ENCODE peak calls at places on chromosome 6, in six cellular contexts. F is breast epithelium; W is CD8-positive, alpha-beta memory T cell; M is IMR-90; C is iPS DF 6.9; Y is GM12878. S is an unnamed sample.

GRCh38 chr6:145278163-145278807 is 457.0 kb downstream of the EPM2A start:
- DNase-seq in F (no peak), W (no peak), M (peak; percentile 68), C (no peak), Y (no peak), S (no peak)

GRCh38 chr6:7139835-7140470 is 32.2 kb downstream of the RREB1 start:
- DNase-seq in F (no peak), W (no peak), M (no peak), C (no peak), Y (no peak), S (no peak)

GRCh38 chr6:125922322-125922860 is 34.2 kb upstream of the HINT3 start:
- DNase-seq in F (no peak), W (no peak), M (no peak), C (no peak), Y (no peak), S (peak; percentile 48)

GRCh38 chr6:53828971-53829697 is 34.3 kb downstream of the LRRC1 start:
- DNase-seq in F (no peak), W (no peak), M (no peak), C (no peak), Y (no peak), S (no peak)

GRCh38 chr6:37643851-37644672 is 53.6 kb downstream of the MDGA1 start:
- DNase-seq in F (no peak), W (no peak), M (peak; percentile 10), C (no peak), Y (no peak), S (no peak)

GRCh38 chr6:36373368-36374009 is 14.0 kb downstream of the ETV7 start:
- DNase-seq in F (peak; percentile 31), W (no peak), M (no peak), C (no peak), Y (no peak), S (no peak)

GRCh38 chr6:94584211-94584610 is 993.1 kb upstream of the MANEA start:
- DNase-seq in F (no peak), W (no peak), M (no peak), C (no peak), Y (no peak), S (no peak)

GRCh38 chr6:22954749-22955385 is 385.5 kb downstream of the HDGFL1 start:
- DNase-seq in F (no peak), W (no peak), M (peak; percentile 49), C (no peak), Y (no peak), S (no peak)

GRCh38 chr6:28258877-28259777 is at the start of gene NKAPL:
- DNase-seq in F (peak; percentile 61), W (no peak), M (peak; percentile 46), C (no peak), Y (no peak), S (peak; percentile 45)

GRCh38 chr6:41422156-41422555 is 86.7 kb downstream of the NCR2 start:
- DNase-seq in F (no peak), W (no peak), M (no peak), C (no peak), Y (no peak), S (no peak)

GRCh38 chr6:7910298-7910653 is 312 bp downstream of the TXNDC5 start:
- DNase-seq in F (no peak), W (no peak), M (no peak), C (no peak), Y (no peak), S (no peak)

GRCh38 chr6:82131441-82131840 is 116.1 kb downstream of the IBTK start:
- DNase-seq in F (no peak), W (no peak), M (no peak), C (no peak), Y (no peak), S (no peak)

GRCh38 chr6:25312034-25312620 is 33.0 kb downstream of the CARMIL1 start:
- DNase-seq in F (no peak), W (no peak), M (peak; percentile 46), C (no peak), Y (no peak), S (peak; percentile 51)

GRCh38 chr6:116447496-116448011 is 13.6 kb upstream of the CALHM6 start:
- DNase-seq in F (no peak), W (no peak), M (peak; percentile 99), C (no peak), Y (no peak), S (no peak)

GRCh38 chr6:92124126-92124525 is 1295.2 kb downstream of the EPHA7 start:
- DNase-seq in F (no peak), W (no peak), M (peak; percentile 45), C (no peak), Y (no peak), S (no peak)

GRCh38 chr6:45148711-45149341 is 179.3 kb upstream of the RUNX2 start:
- DNase-seq in F (no peak), W (no peak), M (peak; percentile 55), C (no peak), Y (no peak), S (no peak)

GRCh38 chr6:31870385-31870921 is 7.8 kb upstream of the NEU1 start:
- DNase-seq in F (no peak), W (no peak), M (no peak), C (no peak), Y (no peak), S (no peak)

GRCh38 chr6:27770724-27771123 is 141.5 kb downstream of the OR2B2 start:
- DNase-seq in F (no peak), W (no peak), M (no peak), C (no peak), Y (no peak), S (no peak)

GRCh38 chr6:90294614-90294988 is 2.0 kb downstream of the BACH2 start:
- DNase-seq in F (no peak), W (no peak), M (no peak), C (no peak), Y (no peak), S (no peak)

GRCh38 chr6:126228001-126228791 is 111.7 kb upstream of the CENPW start:
- DNase-seq in F (no peak), W (no peak), M (no peak), C (no peak), Y (no peak), S (no peak)

GRCh38 chr6:136772685-136773472 is 19.4 kb downstream of the MAP3K5 start:
- DNase-seq in F (no peak), W (no peak), M (no peak), C (no peak), Y (peak; percentile 93), S (no peak)

GRCh38 chr6:62746968-62747367 is 460.9 kb upstream of the KHDRBS2 start:
- DNase-seq in F (no peak), W (no peak), M (no peak), C (no peak), Y (no peak), S (no peak)

DNA sequence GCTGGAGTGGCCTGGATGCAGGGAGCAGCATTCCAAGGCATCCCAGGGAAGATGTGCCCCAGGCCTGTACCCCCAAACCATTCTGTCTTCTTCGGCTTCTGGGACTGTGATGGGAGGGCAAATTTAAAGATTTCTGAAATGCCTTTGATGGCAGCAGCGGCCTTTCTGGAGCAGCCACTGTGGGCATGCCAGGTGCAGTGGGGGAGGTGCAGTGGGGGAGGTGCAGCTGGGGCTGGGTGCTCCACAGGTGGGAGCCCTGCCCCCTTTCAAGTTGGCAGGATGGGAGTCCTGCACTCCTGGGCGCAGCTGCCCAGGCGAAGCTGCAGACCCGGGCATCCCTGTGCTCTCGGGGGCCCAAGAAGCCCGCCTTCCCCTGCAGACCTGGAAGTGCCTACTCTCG is 293.5 kb upstream of the MOCS1 start:
- DNase-seq in F (no peak), W (no peak), M (no peak), C (no peak), Y (no peak), S (no peak)
- H3K27me3 ChIP-seq in F (no peaks in the 10 kb centered on the region), W (no peaks in the 10 kb centered on the region), M (no peaks in the 10 kb centered on the region), C (no peaks in the 10 kb centered on the region), Y (no peaks in the 10 kb centered on the region), S (no peaks in the 10 kb centered on the region)

GRCh38 chr6:21190701-21191588 is 402.6 kb upstream of the SOX4 start:
- DNase-seq in F (no peak), W (no peak), M (no peak), C (no peak), Y (no peak), S (no peak)
- H3K4me3 ChIP-seq in F (no peak overlapping the region), W (no peak overlapping the region), M (no peak overlapping the region), C (no peak overlapping the region), Y (peak overlapping the region; percentile 30), S (no peak overlapping the region)

GRCh38 chr6:875012-875411 is 182.1 kb upstream of the EXOC2 start:
- DNase-seq in F (no peak), W (no peak), M (no peak), C (no peak), Y (no peak), S (no peak)

GRCh38 chr6:872570-873125 is 179.7 kb upstream of the EXOC2 start:
- DNase-seq in F (no peak), W (no peak), M (no peak), C (no peak), Y (no peak), S (peak; percentile 43)

GRCh38 chr6:882084-882598 is 189.2 kb upstream of the EXOC2 start:
- DNase-seq in F (no peak), W (no peak), M (no peak), C (no peak), Y (no peak), S (no peak)

GRCh38 chr6:878179-878578 is 185.2 kb upstream of the EXOC2 start:
- DNase-seq in F (no peak), W (no peak), M (no peak), C (no peak), Y (no peak), S (no peak)
- H3K27me3 ChIP-seq in F (peaks cover 3% of the 10 kb centered on the region), W (no peaks in the 10 kb centered on the region), M (peaks cover 16% of the 10 kb centered on the region), C (no peaks in the 10 kb centered on the region), Y (no peaks in the 10 kb centered on the region), S (no peaks in the 10 kb centered on the region)

GRCh38 chr6:3386374-3386857 is 70.4 kb downstream of the SLC22A23 start:
- DNase-seq in F (peak; percentile 86), W (no peak), M (no peak), C (no peak), Y (no peak), S (no peak)

GRCh38 chr6:3383525-3383924 is 73.3 kb downstream of the SLC22A23 start:
- DNase-seq in F (no peak), W (no peak), M (peak; percentile 72), C (no peak), Y (peak; percentile 75), S (peak; percentile 88)

GRCh38 chr6:3382399-3383279 is 74.2 kb downstream of the SLC22A23 start:
- DNase-seq in F (no peak), W (no peak), M (peak; percentile 14), C (no peak), Y (no peak), S (peak; percentile 74)

GRCh38 chr6:3385660-3386151 is 71.1 kb downstream of the SLC22A23 start:
- DNase-seq in F (peak; percentile 93), W (no peak), M (no peak), C (no peak), Y (no peak), S (no peak)

DNA sequence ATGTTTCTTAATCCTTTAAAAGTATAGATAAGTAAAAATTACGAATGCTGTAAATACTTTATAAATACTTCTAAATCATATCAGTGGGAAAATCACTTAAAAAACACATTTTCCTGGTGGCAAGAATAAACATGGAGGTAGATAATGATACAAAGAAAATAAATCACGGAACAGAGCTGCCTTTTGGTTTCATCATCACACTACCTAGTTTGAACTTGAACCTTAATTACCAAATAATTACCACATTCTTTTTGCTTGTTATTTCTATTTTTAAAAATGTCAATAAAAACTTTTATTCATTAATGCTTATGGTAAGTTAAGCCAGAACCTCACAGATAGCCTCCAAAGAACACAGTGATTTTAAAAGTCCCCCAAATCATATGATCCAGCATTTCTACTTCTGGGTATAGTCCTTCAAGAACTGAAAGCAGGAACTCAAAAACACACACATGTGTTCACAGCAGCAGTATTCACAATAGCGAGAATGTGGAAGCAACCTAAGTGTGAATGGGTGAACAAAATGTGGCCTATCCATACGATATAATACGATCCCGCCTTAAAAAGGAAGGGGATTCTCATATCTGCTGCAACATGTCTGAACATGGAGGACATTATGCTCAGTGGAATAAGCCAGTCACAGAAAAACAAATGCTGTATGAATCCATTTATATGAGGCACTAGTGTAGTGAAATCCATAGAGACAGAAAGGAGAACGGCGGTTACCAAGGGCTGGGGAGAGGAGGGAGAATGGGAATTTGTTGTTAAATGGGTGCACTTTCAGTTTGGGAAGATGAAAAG is 72.3 kb downstream of the SLC22A23 start:
- DNase-seq in F (no peak), W (no peak), M (no peak), C (no peak), Y (no peak), S (no peak)
- H3K4me3 ChIP-seq in F (no peak overlapping the region), W (no peak overlapping the region), M (no peak overlapping the region), C (no peak overlapping the region), Y (no peak overlapping the region), S (no peak overlapping the region)